ENCODE peak calls at places on chromosomes 1 and 21, in four cellular contexts. G is stimulated activated CD4-positive, alpha-beta T cell treated with anti-CD3 and anti-CD28 coated beads, TNF-alpha, amount 100 ng/mL, for 24 hours; L is NCI-H748 treated with DMSO at 0.1 percent for 48 hours; I is activated T-cell treated with anti-CD3 and anti-CD28 coated beads for 24 hours. A is an unnamed sample.

GRCh38 chr1:23807453-23807852 is 6.9 kb upstream of the GALE start:
- DNase-seq in G (no peak), L (no peak), I (no peak), A (no peak)

GRCh38 chr1:112698366-112699310 is 8.3 kb downstream of the RHOC start:
- DNase-seq in G (no peak), L (no peak), I (no peak), A (no peak)

GRCh38 chr21:39799178-39799577 is 54.2 kb downstream of the IGSF5 start:
- DNase-seq in G (no peak), L (no peak), I (no peak), A (no peak)

GRCh38 chr1:12386130-12386529 is 156.3 kb downstream of the VPS13D start:
- DNase-seq in G (no peak), L (no peak), I (peak), A (no peak)

GRCh38 chr21:44331650-44332306 is 7.4 kb downstream of the CFAP410 start:
- DNase-seq in G (no peak), L (no peak), I (no peak), A (no peak)

GRCh38 chr21:18409579-18409978 is 6.0 kb upstream of the TMPRSS15 start:
- DNase-seq in G (no peak), L (no peak), I (no peak), A (no peak)

GRCh38 chr21:26949830-26950229 is 17.1 kb downstream of the ADAMTS5 start:
- DNase-seq in G (no peak), L (no peak), I (no peak), A (no peak)

GRCh38 chr1:186978596-186979556 is 150.1 kb downstream of the PLA2G4A start:
- DNase-seq in G (no peak), L (no peak), I (no peak), A (no peak)

GRCh38 chr1:112509005-112509659 is 367 bp downstream of the WNT2B start:
- DNase-seq in G (no peak), L (no peak), I (no peak), A (peak)

GRCh38 chr1:1088036-1088800 is 14.1 kb upstream of the RNF223 start:
- DNase-seq in G (no peak), L (no peak), I (no peak), A (no peak)

GRCh38 chr1:234638832-234639799 is 29.1 kb upstream of the IRF2BP2 start:
- DNase-seq in G (no peak), L (no peak), I (no peak), A (no peak)

GRCh38 chr1:22452401-22452963 is 831 bp downstream of the ZBTB40 start:
- DNase-seq in G (no peak), L (no peak), I (no peak), A (no peak)

GRCh38 chr1:109787845-109788605 is 24.3 kb upstream of the EPS8L3 start:
- DNase-seq in G (no peak), L (no peak), I (no peak), A (no peak)

GRCh38 chr1:160625725-160626498 is 20.9 kb downstream of the SLAMF1 start:
- DNase-seq in G (peak), L (no peak), I (peak), A (peak)

GRCh38 chr1:39988618-39989343 is 33.8 kb downstream of the MFSD2A start:
- DNase-seq in G (no peak), L (peak), I (no peak), A (no peak)